ENCODE peak calls at places on chromosomes 16 and 17, in seven cellular contexts. M is lower leg skin, P is esophagus squamous epithelium, N is NB4, C is tibial nerve, X is body of pancreas, I is ovary. K is an unnamed sample.

GRCh38 chr17:78972507-78973105 is 7.1 kb downstream of the LGALS3BP start:
- DNase-seq in X (no peak), I (no peak), N (no peak), P (no peak), C (no peak), M (no peak), K (no peak)

GRCh38 chr16:14600164-14600563 is 29.9 kb downstream of the PARN start:
- DNase-seq in X (no peak), I (no peak), C (no peak), N (peak; percentile 14), M (no peak), P (no peak), K (no peak)

GRCh38 chr16:89545831-89546574 is 14.5 kb upstream of the RPL13 start:
- DNase-seq in C (no peak), N (no peak), X (peak; percentile 68), I (no peak), M (no peak), P (no peak), K (no peak)

GRCh38 chr17:61403846-61404701 is 4.4 kb downstream of the TBX2 start:
- DNase-seq in M (no peak), P (no peak), X (no peak), N (no peak), I (no peak), C (peak; percentile 12), K (no peak)

GRCh38 chr17:6994666-6995246 is 1.1 kb upstream of the ALOX12 start:
- DNase-seq in I (no peak), M (peak; percentile 70), X (no peak), P (no peak), C (no peak), N (no peak), K (no peak)

GRCh38 chr17:31487648-31488263 is 96.3 kb downstream of the RAB11FIP4 start:
- DNase-seq in C (peak; percentile 51), N (peak; percentile 75), I (peak; percentile 85), M (peak; percentile 95), X (peak; percentile 98), P (peak; percentile 67), K (peak; percentile 92)

GRCh38 chr17:73742915-73743314 is 98.7 kb upstream of the SDK2 start:
- DNase-seq in C (no peak), M (no peak), P (no peak), I (no peak), X (no peak), N (no peak), K (no peak)

GRCh38 chr16:2424061-2425007 is 4.9 kb upstream of the CCNF start:
- DNase-seq in I (no peak), N (no peak), X (no peak), C (no peak), P (no peak), M (no peak), K (no peak)

GRCh38 chr17:6135216-6135615 is 65.0 kb downstream of the WSCD1 start:
- DNase-seq in C (no peak), M (no peak), X (no peak), N (no peak), I (no peak), P (no peak), K (no peak)

GRCh38 chr17:28895794-28896447 is 1.6 kb downstream of the FLOT2 start:
- DNase-seq in I (no peak), N (peak; percentile 22), C (no peak), P (no peak), X (no peak), M (no peak), K (no peak)

GRCh38 chr17:28896491-28896883 is 1.0 kb downstream of the FLOT2 start:
- DNase-seq in M (no peak), P (no peak), I (no peak), C (no peak), X (no peak), N (no peak), K (no peak)

GRCh38 chr17:28898261-28898955 is 875 bp upstream of the FLOT2 start:
- DNase-seq in M (no peak), N (no peak), C (no peak), I (no peak), X (no peak), P (no peak), K (no peak)

GRCh38 chr17:28897769-28898259 is 281 bp upstream of the FLOT2 start:
- DNase-seq in N (no peak), X (no peak), I (no peak), P (no peak), C (no peak), M (no peak), K (no peak)

GRCh38 chr17:28896884-28897768 is at the start of gene FLOT2:
- DNase-seq in P (no peak), X (peak; percentile 68), I (peak; percentile 57), N (peak; percentile 81), C (peak; percentile 54), M (peak; percentile 94), K (peak; percentile 93)
- TF ChIP-seq POLR2A in P (peak; percentile 59), X (peak; percentile 54), I (peak; percentile 60), N (peak; percentile 74), C (peak; percentile 38), M (no peak), K (peak; percentile 9)

GRCh38 chr16:30656974-30657865 is 1.0 kb upstream of the FBRS start:
- DNase-seq in M (no peak), C (no peak), I (no peak), X (no peak), P (no peak), N (no peak), K (no peak)

GRCh38 chr16:30660424-30661251 is 2.4 kb downstream of the FBRS start:
- DNase-seq in P (no peak), M (no peak), X (no peak), C (no peak), I (no peak), N (peak; percentile 64), K (no peak)

GRCh38 chr16:30657866-30658730 is at the start of gene FBRS:
- DNase-seq in N (peak; percentile 100), P (peak; percentile 99), C (peak; percentile 100), M (peak; percentile 100), X (peak; percentile 100), I (peak; percentile 100), K (peak; percentile 100)

GRCh38 chr16:30658731-30659506 is 688 bp downstream of the FBRS start:
- DNase-seq in M (peak; percentile 95), I (peak; percentile 85), N (peak; percentile 98), C (peak; percentile 95), X (no peak), P (peak; percentile 93), K (peak; percentile 96)

GRCh38 chr16:30659507-30660423 is 1.5 kb downstream of the FBRS start:
- DNase-seq in C (no peak), P (no peak), X (no peak), I (peak; percentile 40), N (peak; percentile 50), M (no peak), K (no peak)
- TF ChIP-seq POLR2A in C (no peak), P (no peak), X (no peak), I (no peak), N (no peak), M (no peak), K (no peak)

GRCh38 chr17:76240461-76241204 is at the start of gene RNF157:
- DNase-seq in N (peak; percentile 40), M (peak; percentile 87), P (no peak), C (no peak), I (peak; percentile 33), X (peak; percentile 74), K (no peak)
- TF ChIP-seq POLR2A in N (no peak), M (no peak), P (no peak), C (peak; percentile 35), I (no peak), X (peak; percentile 51), K (no peak)

DNA sequence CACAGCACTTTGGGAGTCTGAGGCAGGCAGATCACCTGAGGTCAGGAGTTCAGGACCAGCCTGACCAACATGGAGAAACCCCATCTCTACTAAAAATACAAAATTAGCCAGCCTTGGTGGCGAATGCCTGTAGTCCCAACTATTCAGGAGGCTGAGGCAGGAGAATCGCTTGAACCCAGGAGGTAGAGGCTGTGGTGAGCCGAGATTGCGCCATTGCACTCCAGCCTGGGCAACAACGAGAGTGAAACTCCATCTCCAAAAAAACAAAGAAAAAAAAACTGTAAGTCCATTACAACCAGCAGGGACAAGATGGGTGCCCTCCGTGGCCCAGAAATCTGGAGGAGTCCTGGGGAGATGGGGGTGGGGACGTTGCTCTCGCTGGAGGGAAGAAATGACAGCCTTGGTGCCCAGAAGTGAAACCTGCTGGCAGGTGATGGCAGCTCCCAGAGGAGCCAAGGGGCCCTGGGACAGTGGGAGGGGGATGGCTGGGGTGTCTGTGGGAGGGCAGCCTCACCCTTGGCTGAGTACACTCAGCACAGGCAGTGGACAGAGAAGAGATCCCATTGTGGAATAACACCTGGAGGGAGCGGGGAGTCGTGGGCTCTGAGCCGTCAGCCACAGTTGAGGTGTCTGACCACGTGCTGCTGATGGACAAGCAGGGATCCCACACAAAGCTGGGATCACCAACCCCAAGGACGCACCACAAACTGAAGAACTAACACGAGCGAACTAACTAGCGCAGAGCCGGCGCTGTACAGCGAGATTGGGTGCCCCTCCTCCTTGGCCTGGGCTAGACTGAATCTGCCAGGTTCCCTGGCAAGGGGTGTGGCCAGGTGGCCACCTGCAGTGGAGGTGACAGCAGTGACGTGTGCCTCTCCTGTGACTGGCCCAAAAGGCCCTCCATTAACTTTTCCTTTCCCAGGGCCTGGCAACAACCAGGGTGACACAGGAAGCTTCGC is 46.9 kb upstream of the BAHCC1 start:
- DNase-seq in I (no peak), C (no peak), N (peak; percentile 8), X (peak; percentile 93), M (no peak), P (no peak), K (no peak)
- TF ChIP-seq POLR2A in I (no peak), C (no peak), N (no peak), X (peak; percentile 79), M (no peak), P (no peak), K (no peak)

DNA sequence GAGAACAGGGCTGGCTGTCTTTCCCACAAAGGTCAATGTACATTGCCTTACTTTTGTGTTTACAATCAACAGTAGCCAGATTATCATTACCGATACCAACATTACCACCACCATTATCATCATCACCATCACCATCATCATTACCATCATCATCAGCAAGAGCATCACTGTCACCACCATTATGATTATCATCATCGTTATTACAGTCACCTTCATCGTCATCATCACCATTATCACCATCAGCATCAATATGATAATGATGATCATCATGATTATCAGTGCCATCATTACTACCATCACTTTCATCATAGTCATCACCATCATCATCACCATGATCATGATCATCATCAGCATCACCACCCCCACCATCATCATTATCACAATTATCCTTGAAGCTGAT is 43.3 kb upstream of the RBFOX1 start:
- DNase-seq in M (no peak), I (no peak), N (no peak), C (no peak), X (no peak), P (no peak), K (no peak)
- TF ChIP-seq POLR2A in M (no peak), I (no peak), N (no peak), C (no peak), X (no peak), P (no peak), K (no peak)

GRCh38 chr16:59605706-59606105 is 871.6 kb upstream of the GOT2 start:
- DNase-seq in P (no peak), I (no peak), C (no peak), N (no peak), X (no peak), M (no peak), K (no peak)
- TF ChIP-seq POLR2A in P (no peak), I (no peak), C (no peak), N (no peak), X (no peak), M (no peak), K (no peak)

GRCh38 chr17:13194887-13195286 is 177.1 kb upstream of the ELAC2 start:
- DNase-seq in P (no peak), M (no peak), N (no peak), X (no peak), C (no peak), I (no peak), K (no peak)
- TF ChIP-seq POLR2A in P (no peak), M (no peak), N (no peak), X (no peak), C (no peak), I (no peak), K (no peak)